ENCODE peak calls at places on chromosomes 16 and 17, in five cellular contexts. T, D, R, K and U are unnamed samples.
A peak's percentile ranks its signal among the peaks of the same experiment; 100 is the strongest.

GRCh38 chr17:56653877-56654276 is 60.4 kb downstream of the NOG start:
- DNase-seq in D (no peak), K (peak; percentile 53), T (no peak), R (peak; percentile 74), U (no peak)

GRCh38 chr17:11330871-11331270 is 89.9 kb downstream of the SHISA6 start:
- DNase-seq in R (no peak), K (no peak), T (no peak), D (no peak), U (no peak)

GRCh38 chr17:80481284-80482057 is 5.1 kb upstream of the NPTX1 start:
- DNase-seq in T (no peak), K (no peak), R (no peak), D (no peak), U (no peak)

GRCh38 chr16:72203401-72203800 is 31.4 kb upstream of the PMFBP1 start:
- DNase-seq in D (no peak), K (no peak), T (no peak), R (peak; percentile 45), U (no peak)

GRCh38 chr17:76752006-76752405 is 14.1 kb downstream of the MFSD11 start:
- DNase-seq in K (no peak), D (no peak), T (no peak), R (no peak), U (no peak)

GRCh38 chr17:12983986-12984932 is 33.6 kb downstream of the ELAC2 start:
- DNase-seq in K (no peak), T (peak; percentile 84), D (peak; percentile 82), R (no peak), U (no peak)

GRCh38 chr16:71409038-71409775 is 32.6 kb downstream of the TLE7 start:
- DNase-seq in D (no peak), T (no peak), K (no peak), R (no peak), U (peak; percentile 27)

GRCh38 chr17:14312522-14312921 is 11.6 kb downstream of the HS3ST3B1 start:
- DNase-seq in R (no peak), D (no peak), K (no peak), T (no peak), U (no peak)

GRCh38 chr17:53150101-53150698 is 672.5 kb upstream of the KIF2B start:
- DNase-seq in D (no peak), R (no peak), K (no peak), T (no peak), U (no peak)
- TF ChIP-seq CTCF in D (no peak), R (no peak), K (no peak), T (no peak), U (peak; percentile 75)

DNA sequence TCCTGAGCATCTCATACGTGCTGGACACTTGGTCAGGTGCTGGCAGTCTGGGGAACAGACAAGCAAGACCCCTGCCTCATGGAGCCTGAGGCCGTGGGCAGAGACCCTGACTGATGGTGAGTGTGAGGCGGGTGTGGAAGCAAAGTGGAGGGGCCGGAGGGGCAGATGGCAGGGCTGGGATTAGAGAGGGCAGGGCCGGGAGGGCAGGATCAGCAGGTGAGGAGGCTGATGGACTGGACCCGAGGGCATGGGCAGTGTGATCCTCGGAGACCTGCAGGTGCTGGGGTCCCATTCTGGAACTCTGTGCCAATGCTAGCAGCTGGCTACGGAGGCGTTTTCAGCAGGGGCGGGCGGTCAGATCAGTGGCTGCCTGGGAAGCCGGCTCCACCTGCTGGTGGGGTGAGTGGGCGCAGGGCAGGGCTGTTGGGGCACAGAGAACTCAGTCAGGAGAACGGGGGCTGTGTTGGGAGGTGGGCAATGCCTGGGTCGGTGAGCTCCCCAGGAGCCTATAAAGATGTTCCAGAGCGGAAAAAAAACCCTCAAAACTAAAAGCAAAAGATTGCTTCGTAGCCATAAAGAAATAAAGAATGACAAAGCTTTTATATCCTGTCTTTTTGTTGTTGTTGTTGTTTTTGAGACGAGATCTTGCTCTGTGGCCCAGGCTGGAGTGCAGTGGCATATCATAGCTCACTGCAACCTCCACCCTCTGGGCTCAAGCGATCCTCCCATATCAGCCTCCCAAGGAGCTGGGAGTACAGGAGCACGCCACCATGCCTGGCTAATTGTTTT is 8.9 kb upstream of the C16orf74 start:
- DNase-seq in T (no peak), D (no peak), R (peak; percentile 66), K (peak; percentile 17), U (no peak)
- TF ChIP-seq CTCF in T (peak; percentile 26), D (no peak), R (peak; percentile 79), K (peak; percentile 39), U (peak; percentile 49)

GRCh38 chr17:956905-957304 is 22.7 kb downstream of the NXN start:
- DNase-seq in K (no peak), R (no peak), D (no peak), T (no peak), U (no peak)
- TF ChIP-seq CTCF in K (no peak), R (no peak), D (no peak), T (no peak), U (no peak)

GRCh38 chr16:78478267-78478821 is 378.9 kb downstream of the WWOX start:
- DNase-seq in D (no peak), R (no peak), T (no peak), K (no peak), U (no peak)
- TF ChIP-seq CTCF in D (no peak), R (no peak), T (no peak), K (peak; percentile 73), U (no peak)

GRCh38 chr17:45284176-45285140 is 22.6 kb upstream of the SPATA32 start:
- DNase-seq in T (no peak), K (peak; percentile 48), D (no peak), R (no peak), U (no peak)
- TF ChIP-seq CTCF in T (peak; percentile 17), K (no peak), D (no peak), R (no peak), U (peak; percentile 48)

GRCh38 chr16:48864055-48864454 is 254.1 kb upstream of the N4BP1 start:
- DNase-seq in D (no peak), R (no peak), T (no peak), K (no peak), U (no peak)
- TF ChIP-seq CTCF in D (no peak), R (no peak), T (no peak), K (no peak), U (no peak)

DNA sequence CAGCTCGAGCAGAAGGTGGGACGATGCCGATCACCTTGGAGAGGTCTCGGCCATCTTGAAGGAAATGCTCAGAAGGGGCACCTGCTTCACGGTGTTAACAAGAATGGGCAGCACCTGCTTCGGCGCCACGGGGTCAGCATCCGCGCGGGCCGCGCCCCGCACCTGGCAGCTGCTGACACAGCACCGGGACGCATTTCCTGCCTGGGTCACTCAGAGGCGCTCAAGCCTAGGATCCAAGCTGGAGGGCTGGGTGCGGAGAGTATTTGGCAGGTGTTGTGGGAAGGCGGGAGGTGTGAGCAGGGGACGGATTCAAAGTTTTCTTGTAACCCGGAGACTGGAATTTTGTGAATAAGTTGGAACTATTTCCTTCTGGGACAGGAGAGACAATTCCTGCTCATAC is 39.3 kb upstream of the AKTIP start:
- DNase-seq in R (no peak), T (no peak), D (no peak), K (no peak), U (no peak)
- TF ChIP-seq CTCF in R (no peak), T (no peak), D (no peak), K (no peak), U (no peak)

GRCh38 chr17:68734911-68735310 is 133.7 kb upstream of the FAM20A start:
- DNase-seq in D (no peak), K (no peak), R (no peak), T (no peak), U (no peak)

GRCh38 chr17:68738044-68738443 is 136.9 kb upstream of the FAM20A start:
- DNase-seq in K (no peak), D (no peak), R (no peak), T (no peak), U (no peak)

GRCh38 chr17:68740555-68741447 is 139.6 kb upstream of the FAM20A start:
- DNase-seq in K (no peak), D (no peak), T (no peak), R (no peak), U (no peak)
- TF ChIP-seq CTCF in K (no peak), D (no peak), T (no peak), R (no peak), U (no peak)

GRCh38 chr16:24535827-24536226 is 3.5 kb upstream of the RBBP6 start:
- DNase-seq in D (no peak), R (no peak), K (no peak), T (no peak), U (no peak)
- TF ChIP-seq CTCF in D (no peak), R (no peak), K (no peak), T (no peak), U (no peak)